ENCODE peak calls at places on chromosome 13, in seven cellular contexts. J is M059J, W is epithelial cell of esophagus, I is Peyer's patch, C is fibroblast of mammary gland, U is breast epithelium, T is BJ. V is an unnamed sample.

GRCh38 chr13:27415116-27415515 is 9.3 kb upstream of the GTF3A start:
- DNase-seq in T (no peak), U (no peak), J (no peak), C (no peak), W (no peak), I (no peak), V (no peak)

GRCh38 chr13:33637978-33638743 is 179.8 kb upstream of the RFC3 start:
- DNase-seq in U (no peak), W (peak; percentile 88), I (no peak), T (no peak), J (peak; percentile 63), C (peak; percentile 87), V (no peak)

GRCh38 chr13:31765441-31765840 is 26.1 kb downstream of the RXFP2 start:
- DNase-seq in W (no peak), C (peak; percentile 92), T (peak; percentile 83), I (no peak), U (no peak), J (peak; percentile 84), V (no peak)

GRCh38 chr13:48151766-48152165 is 56.9 kb upstream of the MED4 start:
- DNase-seq in I (no peak), U (no peak), C (no peak), J (peak; percentile 48), W (no peak), T (no peak), V (no peak)

GRCh38 chr13:95535243-95535642 is 17.3 kb upstream of the CLDN10 start:
- DNase-seq in W (peak; percentile 97), J (peak; percentile 94), C (peak; percentile 91), T (no peak), I (no peak), U (no peak), V (no peak)

GRCh38 chr13:19059016-19059780 is 122.4 kb downstream of the TUBA3C start:
- DNase-seq in T (no peak), J (no peak), U (no peak), W (no peak), C (no peak), I (no peak), V (no peak)

GRCh38 chr13:37277435-37278144 is 172.1 kb upstream of the CSNK1A1L start:
- DNase-seq in C (peak; percentile 62), J (peak; percentile 44), T (peak; percentile 13), I (no peak), U (no peak), W (peak; percentile 58), V (no peak)

GRCh38 chr13:51832471-51833152 is 12.4 kb downstream of the TMEM272 start:
- DNase-seq in I (peak; percentile 56), W (peak; percentile 41), U (no peak), T (no peak), C (peak; percentile 31), J (peak; percentile 7), V (peak; percentile 83)

GRCh38 chr13:113506025-113506685 is 15.6 kb upstream of the DCUN1D2 start:
- DNase-seq in U (no peak), C (peak; percentile 31), T (no peak), I (no peak), J (no peak), W (no peak), V (no peak)

V was measured in OCI-LY7.